ENCODE peak calls at places on chromosomes 16 and 17, in nine cellular contexts. B, W, S, E, H, F, Q, D and X are unnamed samples.

GRCh38 chr16:50884066-50884860 is 142.4 kb downstream of the CYLD start:
- DNase-seq in B (peak; percentile 5), W (peak; percentile 32), S (no peak), E (no peak), H (peak; percentile 63), F (no peak), Q (no peak), D (peak; percentile 23), X (no peak)

GRCh38 chr16:71851726-71852125 is 6.0 kb downstream of the ATXN1L start:
- DNase-seq in B (no peak), W (no peak), S (no peak), E (no peak), H (no peak), F (no peak), Q (no peak), D (no peak), X (no peak)

GRCh38 chr17:3535253-3535995 is 22.2 kb downstream of the TRPV3 start:
- DNase-seq in B (peak; percentile 70), W (peak; percentile 55), S (no peak), E (no peak), H (peak; percentile 69), F (peak; percentile 84), Q (peak; percentile 19), D (peak; percentile 65), X (no peak)

GRCh38 chr17:16381496-16381820 is 567 bp downstream of the UBB start:
- DNase-seq in B (no peak), W (no peak), S (peak; percentile 24), E (no peak), H (no peak), F (peak; percentile 12), Q (no peak), D (peak; percentile 38), X (no peak)

GRCh38 chr17:1829189-1829578 is 518 bp downstream of the SMYD4 start:
- DNase-seq in B (no peak), W (peak; percentile 53), S (no peak), E (no peak), H (no peak), F (peak; percentile 15), Q (no peak), D (no peak), X (peak; percentile 31)

GRCh38 chr17:39235555-39236221 is 9.9 kb upstream of the STAC2 start:
- DNase-seq in B (peak; percentile 59), W (peak; percentile 76), S (no peak), E (peak; percentile 83), H (peak; percentile 65), F (peak; percentile 76), Q (peak; percentile 27), D (no peak), X (peak; percentile 28)

GRCh38 chr16:29745126-29745852 is 501 bp downstream of the C16orf54 start:
- DNase-seq in B (no peak), W (no peak), S (peak; percentile 31), E (no peak), H (no peak), F (no peak), Q (no peak), D (peak; percentile 56), X (no peak)

GRCh38 chr16:81107506-81107905 is 11.3 kb upstream of the GCSH start:
- DNase-seq in B (no peak), W (peak; percentile 8), S (no peak), E (no peak), H (no peak), F (no peak), Q (no peak), D (no peak), X (no peak)

GRCh38 chr16:9521749-9522370 is 430.4 kb downstream of the HAPSTR1 start:
- DNase-seq in B (no peak), W (no peak), S (no peak), E (no peak), H (no peak), F (no peak), Q (no peak), D (no peak), X (peak; percentile 25)

GRCh38 chr16:79997257-79997656 is 396.7 kb upstream of the MAF start:
- DNase-seq in B (no peak), W (peak; percentile 47), S (no peak), E (peak; percentile 20), H (no peak), F (peak; percentile 4), Q (no peak), D (no peak), X (no peak)

GRCh38 chr17:74646231-74646630 is 22.7 kb upstream of the CD300E start:
- DNase-seq in B (peak; percentile 19), W (peak; percentile 77), S (no peak), E (no peak), H (no peak), F (no peak), Q (no peak), D (no peak), X (peak; percentile 3)

GRCh38 chr16:67862623-67863583 is 9.9 kb upstream of the EDC4 start:
- DNase-seq in B (no peak), W (no peak), S (no peak), E (no peak), H (no peak), F (peak; percentile 92), Q (no peak), D (no peak), X (no peak)

GRCh38 chr16:21646721-21647561 is 5.5 kb downstream of the IGSF6 start:
- DNase-seq in B (no peak), W (no peak), S (peak; percentile 64), E (no peak), H (no peak), F (no peak), Q (no peak), D (peak; percentile 67), X (no peak)

GRCh38 chr17:81035389-81036127 is 607 bp downstream of the BAIAP2 start:
- DNase-seq in B (no peak), W (peak; percentile 67), S (no peak), E (no peak), H (no peak), F (no peak), Q (no peak), D (peak; percentile 22), X (peak; percentile 28)

GRCh38 chr16:9102379-9102778 is 10.9 kb downstream of the HAPSTR1 start:
- DNase-seq in B (no peak), W (no peak), S (no peak), E (no peak), H (no peak), F (peak; percentile 68), Q (peak; percentile 55), D (no peak), X (peak; percentile 76)